ENCODE peak calls at places on chromosomes 16 and 17, in four cellular contexts. One of them, this sample, is unnamed.

GRCh38 chr16:26111900-26112299 is 420.1 kb downstream of the HS3ST4 start:
- DNase-seq in Panc1: no peak
- DNase-seq in psoas muscle: no peak
- DNase-seq in epithelial cell of esophagus: no peak
- DNase-seq in this sample: no peak

GRCh38 chr17:64472564-64472963 is 23.6 kb downstream of the MILR1 start:
- DNase-seq in Panc1: no peak
- DNase-seq in epithelial cell of esophagus: peak
- DNase-seq in psoas muscle: no peak
- DNase-seq in this sample: no peak

GRCh38 chr17:33234930-33235685 is 58.0 kb downstream of the ASIC2 start:
- DNase-seq in psoas muscle: peak
- DNase-seq in Panc1: peak
- DNase-seq in epithelial cell of esophagus: peak
- DNase-seq in this sample: peak

GRCh38 chr17:27353469-27354050 is 59.6 kb downstream of the WSB1 start:
- DNase-seq in Panc1: peak
- DNase-seq in psoas muscle: peak
- DNase-seq in epithelial cell of esophagus: peak
- DNase-seq in this sample: peak

GRCh38 chr16:79679334-79679733 is 78.8 kb upstream of the MAF start:
- DNase-seq in Panc1: no peak
- DNase-seq in psoas muscle: no peak
- DNase-seq in epithelial cell of esophagus: no peak
- DNase-seq in this sample: no peak

GRCh38 chr16:87502308-87502969 is 9.6 kb upstream of the ZCCHC14 start:
- DNase-seq in psoas muscle: no peak
- DNase-seq in Panc1: no peak
- DNase-seq in epithelial cell of esophagus: no peak
- DNase-seq in this sample: no peak

GRCh38 chr16:66521951-66522771 is 27.8 kb downstream of the TK2 start:
- DNase-seq in Panc1: no peak
- DNase-seq in epithelial cell of esophagus: peak
- DNase-seq in psoas muscle: no peak
- DNase-seq in this sample: no peak

GRCh38 chr16:49036126-49036525 is 245.5 kb downstream of the CBLN1 start:
- DNase-seq in Panc1: no peak
- DNase-seq in epithelial cell of esophagus: no peak
- DNase-seq in psoas muscle: no peak
- DNase-seq in this sample: no peak

GRCh38 chr16:81380932-81381331 is 63.7 kb upstream of the CMIP start:
- DNase-seq in epithelial cell of esophagus: no peak
- DNase-seq in Panc1: no peak
- DNase-seq in psoas muscle: no peak
- DNase-seq in this sample: no peak

GRCh38 chr17:83187782-83188311 is 108.4 kb downstream of the METRNL start:
- DNase-seq in Panc1: no peak
- DNase-seq in epithelial cell of esophagus: no peak
- DNase-seq in psoas muscle: peak
- DNase-seq in this sample: no peak

GRCh38 chr17:48259710-48260291 is 152.2 kb downstream of the SNX11 start:
- DNase-seq in epithelial cell of esophagus: peak
- DNase-seq in psoas muscle: no peak
- DNase-seq in Panc1: no peak
- DNase-seq in this sample: no peak

GRCh38 chr17:50345443-50346312 is at the start of gene XYLT2:
- DNase-seq in Panc1: no peak
- DNase-seq in epithelial cell of esophagus: peak
- DNase-seq in psoas muscle: peak
- DNase-seq in this sample: peak

GRCh38 chr16:78098087-78098486 is 1.4 kb upstream of the WWOX start:
- DNase-seq in Panc1: no peak
- DNase-seq in psoas muscle: no peak
- DNase-seq in epithelial cell of esophagus: peak
- DNase-seq in this sample: no peak

GRCh38 chr17:71111945-71112344 is 942.6 kb downstream of the KCNJ2 start:
- DNase-seq in psoas muscle: no peak
- DNase-seq in epithelial cell of esophagus: no peak
- DNase-seq in Panc1: no peak
- DNase-seq in this sample: no peak

GRCh38 chr17:12813680-12814079 is 24.4 kb downstream of the ARHGAP44 start:
- DNase-seq in epithelial cell of esophagus: no peak
- DNase-seq in psoas muscle: no peak
- DNase-seq in Panc1: no peak
- DNase-seq in this sample: no peak

GRCh38 chr17:37683454-37683984 is 40.3 kb upstream of the DDX52 start:
- DNase-seq in Panc1: no peak
- DNase-seq in epithelial cell of esophagus: no peak
- DNase-seq in psoas muscle: no peak
- DNase-seq in this sample: no peak

GRCh38 chr17:33124871-33125551 is 133.4 kb downstream of the SPACA3 start:
- DNase-seq in epithelial cell of esophagus: peak
- DNase-seq in psoas muscle: no peak
- DNase-seq in Panc1: no peak
- DNase-seq in this sample: no peak

GRCh38 chr17:57913576-57914273 is 41.5 kb downstream of the CUEDC1 start:
- DNase-seq in epithelial cell of esophagus: no peak
- DNase-seq in psoas muscle: no peak
- DNase-seq in Panc1: no peak
- DNase-seq in this sample: no peak

GRCh38 chr17:50835563-50836231 is at the start of gene WFIKKN2:
- DNase-seq in Panc1: no peak
- DNase-seq in epithelial cell of esophagus: no peak
- DNase-seq in psoas muscle: no peak
- DNase-seq in this sample: no peak

GRCh38 chr16:35311475-35311874 is 1852.1 kb downstream of the TP53TG3F start:
- DNase-seq in epithelial cell of esophagus: no peak
- DNase-seq in Panc1: no peak
- DNase-seq in psoas muscle: no peak
- DNase-seq in this sample: no peak

GRCh38 chr16:13436641-13437423 is 483.1 kb upstream of the ERCC4 start:
- DNase-seq in psoas muscle: no peak
- DNase-seq in epithelial cell of esophagus: no peak
- DNase-seq in Panc1: no peak
- DNase-seq in this sample: no peak

GRCh38 chr17:80942360-80943345 is 49.0 kb upstream of the CHMP6 start:
- DNase-seq in epithelial cell of esophagus: peak
- DNase-seq in Panc1: no peak
- DNase-seq in psoas muscle: peak
- DNase-seq in this sample: peak

GRCh38 chr16:68005786-68006286 is 6.6 kb upstream of the DPEP2 start:
- DNase-seq in Panc1: no peak
- DNase-seq in epithelial cell of esophagus: peak
- DNase-seq in psoas muscle: no peak
- DNase-seq in this sample: peak

GRCh38 chr17:10614536-10615155 is 42.5 kb downstream of the MYH3 start:
- DNase-seq in Panc1: no peak
- DNase-seq in epithelial cell of esophagus: peak
- DNase-seq in psoas muscle: peak
- DNase-seq in this sample: no peak

GRCh38 chr16:56691885-56692284 is 9.6 kb downstream of the MT1X start:
- DNase-seq in psoas muscle: no peak
- DNase-seq in Panc1: no peak
- DNase-seq in epithelial cell of esophagus: peak
- DNase-seq in this sample: no peak

GRCh38 chr16:28873543-28874201 is 4.6 kb upstream of the ATP2A1 start:
- DNase-seq in psoas muscle: peak
- DNase-seq in epithelial cell of esophagus: peak
- DNase-seq in Panc1: no peak
- DNase-seq in this sample: no peak
- TF ChIP-seq CTCF in psoas muscle: peak
- TF ChIP-seq CTCF in epithelial cell of esophagus: peak
- TF ChIP-seq CTCF in Panc1: peak
- TF ChIP-seq CTCF in this sample: peak

GRCh38 chr16:69799601-69800000 is 37.5 kb downstream of the WWP2 start:
- DNase-seq in psoas muscle: no peak
- DNase-seq in epithelial cell of esophagus: no peak
- DNase-seq in Panc1: no peak
- DNase-seq in this sample: no peak

GRCh38 chr16:69793521-69793920 is 31.4 kb downstream of the WWP2 start:
- DNase-seq in Panc1: no peak
- DNase-seq in epithelial cell of esophagus: no peak
- DNase-seq in psoas muscle: no peak
- DNase-seq in this sample: no peak

GRCh38 chr16:69804283-69804682 is 42.2 kb downstream of the WWP2 start:
- DNase-seq in psoas muscle: no peak
- DNase-seq in epithelial cell of esophagus: no peak
- DNase-seq in Panc1: no peak
- DNase-seq in this sample: no peak

GRCh38 chr16:69796285-69797118 is 34.4 kb downstream of the WWP2 start:
- DNase-seq in psoas muscle: no peak
- DNase-seq in epithelial cell of esophagus: peak
- DNase-seq in Panc1: peak
- DNase-seq in this sample: peak

DNA sequence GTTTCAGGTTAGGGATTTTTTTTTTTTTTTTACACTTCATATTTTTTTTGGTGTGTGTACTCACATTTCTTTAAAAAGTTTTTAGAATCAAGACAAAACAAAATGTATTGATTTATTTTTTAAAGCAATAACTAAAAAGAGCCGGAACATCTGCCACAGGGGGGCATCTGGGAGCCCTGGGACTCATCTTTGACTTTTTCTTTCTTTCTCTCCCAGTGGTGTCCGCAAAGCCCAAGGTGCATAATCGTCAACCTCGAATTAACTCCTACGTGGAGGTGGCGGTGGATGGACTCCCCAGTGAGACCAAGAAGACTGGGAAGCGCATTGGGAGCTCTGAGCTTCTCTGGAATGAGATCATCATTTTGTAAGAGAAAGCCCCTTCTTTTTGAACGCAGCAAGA is 36.3 kb downstream of the WWP2 start:
- DNase-seq in Panc1: no peak
- DNase-seq in psoas muscle: no peak
- DNase-seq in epithelial cell of esophagus: no peak
- DNase-seq in this sample: peak
- TF ChIP-seq CTCF in Panc1: peak
- TF ChIP-seq CTCF in psoas muscle: peak
- TF ChIP-seq CTCF in epithelial cell of esophagus: peak
- TF ChIP-seq CTCF in this sample: peak

GRCh38 chr17:77264617-77265230 is 124.0 kb downstream of the SEC14L1 start:
- DNase-seq in epithelial cell of esophagus: no peak
- DNase-seq in Panc1: no peak
- DNase-seq in psoas muscle: no peak
- DNase-seq in this sample: no peak

GRCh38 chr17:77271421-77271820 is 130.7 kb downstream of the SEC14L1 start:
- DNase-seq in Panc1: no peak
- DNase-seq in epithelial cell of esophagus: no peak
- DNase-seq in psoas muscle: no peak
- DNase-seq in this sample: no peak

GRCh38 chr17:77269696-77270681 is 129.2 kb downstream of the SEC14L1 start:
- DNase-seq in Panc1: no peak
- DNase-seq in psoas muscle: peak
- DNase-seq in epithelial cell of esophagus: no peak
- DNase-seq in this sample: no peak

GRCh38 chr17:77266213-77266612 is 125.4 kb downstream of the SEC14L1 start:
- DNase-seq in Panc1: no peak
- DNase-seq in psoas muscle: no peak
- DNase-seq in epithelial cell of esophagus: no peak
- DNase-seq in this sample: no peak

DNA sequence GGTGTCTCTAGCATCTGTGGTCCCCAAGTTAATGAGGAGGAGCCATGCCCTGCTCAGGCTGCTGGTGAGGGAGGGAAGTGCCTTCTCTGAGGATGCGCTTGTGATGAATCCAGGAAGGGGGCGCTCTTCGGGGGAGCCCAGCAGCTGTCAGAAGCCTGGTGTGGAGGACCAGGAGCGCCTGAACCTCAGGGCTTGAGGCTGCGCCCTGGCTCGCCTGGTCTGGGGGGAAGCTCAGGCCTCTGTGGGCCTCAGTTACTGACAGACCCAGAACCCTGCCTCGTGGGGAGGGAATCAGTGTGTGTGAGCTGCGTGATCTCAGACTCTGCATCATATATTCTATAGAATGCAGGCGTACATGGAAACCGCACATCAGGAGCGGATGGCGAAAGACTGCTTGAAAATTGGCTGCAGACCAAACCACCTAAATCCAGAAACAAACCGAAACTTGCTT is 126.1 kb downstream of the SEC14L1 start:
- DNase-seq in Panc1: no peak
- DNase-seq in epithelial cell of esophagus: peak
- DNase-seq in psoas muscle: no peak
- DNase-seq in this sample: no peak
- TF ChIP-seq CTCF in Panc1: no peak
- TF ChIP-seq CTCF in epithelial cell of esophagus: peak
- TF ChIP-seq CTCF in psoas muscle: no peak
- TF ChIP-seq CTCF in this sample: peak

GRCh38 chr16:84836967-84837366 is 17.2 kb downstream of the CRISPLD2 start:
- DNase-seq in epithelial cell of esophagus: no peak
- DNase-seq in Panc1: no peak
- DNase-seq in psoas muscle: peak
- DNase-seq in this sample: no peak
- TF ChIP-seq CTCF in epithelial cell of esophagus: no peak
- TF ChIP-seq CTCF in Panc1: no peak
- TF ChIP-seq CTCF in psoas muscle: no peak
- TF ChIP-seq CTCF in this sample: no peak

GRCh38 chr16:62883526-62883925 is 847.3 kb upstream of the CDH8 start:
- DNase-seq in psoas muscle: no peak
- DNase-seq in epithelial cell of esophagus: no peak
- DNase-seq in Panc1: no peak
- DNase-seq in this sample: no peak

DNA sequence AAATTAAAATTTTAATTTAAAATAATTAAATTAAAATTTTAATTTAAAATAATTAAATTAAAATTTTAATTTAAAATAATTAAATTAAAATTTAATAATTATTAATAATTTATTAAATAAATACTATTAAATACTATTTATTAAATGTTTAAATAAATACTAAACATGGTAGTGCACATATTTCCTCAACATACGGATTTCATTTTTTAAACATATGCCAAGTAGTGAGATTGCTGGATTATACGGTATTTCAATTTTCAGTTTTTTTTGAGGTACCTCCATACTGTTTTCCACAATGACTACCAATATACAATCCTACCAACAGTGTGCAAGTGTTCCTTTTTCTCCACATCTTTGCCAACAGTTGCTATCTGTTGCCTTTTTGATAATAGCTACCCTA is 852.9 kb upstream of the CDH8 start:
- DNase-seq in psoas muscle: no peak
- DNase-seq in Panc1: no peak
- DNase-seq in epithelial cell of esophagus: no peak
- DNase-seq in this sample: no peak
- TF ChIP-seq CTCF in psoas muscle: no peak
- TF ChIP-seq CTCF in Panc1: no peak
- TF ChIP-seq CTCF in epithelial cell of esophagus: no peak
- TF ChIP-seq CTCF in this sample: no peak

This sample was measured in heart right ventricle.